ENCODE peak calls at places on chromosomes 6 and 20, in seven cellular contexts. A is IMR-90, W is trophoblast cell, M is neuronal stem cell, J is mesendoderm, L is H9, Z is mesenchymal stem cell. Q is an unnamed sample.

GRCh38 chr6:117449549-117450439 is 24.1 kb upstream of the ROS1 start:
- DNase-seq in A (peak; percentile 83), L (peak; percentile 46), J (peak; percentile 77), Z (peak; percentile 85), W (peak; percentile 84), M (peak; percentile 54), Q (peak; percentile 56)

GRCh38 chr6:12525276-12525675 is 191.3 kb upstream of the PHACTR1 start:
- DNase-seq in Z (no peak), M (no peak), J (no peak), A (no peak), L (no peak), W (peak; percentile 81), Q (no peak)

GRCh38 chr20:8855315-8855714 is 213.6 kb upstream of the PLCB4 start:
- DNase-seq in J (no peak), L (no peak), A (peak; percentile 61), W (peak; percentile 5), Z (no peak), M (no peak), Q (no peak)

GRCh38 chr6:15480546-15480945 is 182.3 kb downstream of the DTNBP1 start:
- DNase-seq in J (no peak), Z (no peak), W (peak; percentile 13), L (no peak), M (no peak), A (no peak), Q (no peak)

GRCh38 chr6:159056003-159056402 is 11.2 kb upstream of the TAGAP start:
- DNase-seq in W (peak; percentile 35), Z (no peak), A (no peak), M (no peak), L (no peak), J (no peak), Q (no peak)

GRCh38 chr6:140744648-140745320 is 1370.3 kb upstream of the CITED2 start:
- DNase-seq in L (no peak), M (no peak), A (peak; percentile 69), J (no peak), W (peak; percentile 19), Z (peak; percentile 32), Q (no peak)

GRCh38 chr6:136956590-136957573 is 34.8 kb downstream of the SLC35D3 start:
- DNase-seq in J (peak; percentile 79), M (peak; percentile 15), A (no peak), W (no peak), Z (peak; percentile 13), L (peak; percentile 83), Q (peak; percentile 65)

GRCh38 chr20:4482378-4482777 is 239.3 kb upstream of the PRND start:
- DNase-seq in W (no peak), A (no peak), J (no peak), M (no peak), Z (no peak), L (no peak), Q (no peak)

GRCh38 chr6:12968839-12969558 is 252.4 kb downstream of the PHACTR1 start:
- DNase-seq in Z (no peak), W (peak; percentile 73), J (no peak), A (no peak), L (no peak), M (no peak), Q (no peak)

GRCh38 chr6:41785689-41786450 is 1.6 kb upstream of the TOMM6 start:
- DNase-seq in L (peak; percentile 55), Z (peak; percentile 40), A (no peak), M (no peak), J (peak; percentile 48), W (no peak), Q (no peak)

GRCh38 chr6:13488015-13488895 is 855 bp upstream of the GFOD1 start:
- DNase-seq in M (no peak), Z (peak; percentile 79), W (peak; percentile 68), A (peak; percentile 40), L (peak; percentile 51), J (peak; percentile 67), Q (no peak)

GRCh38 chr20:32537657-32538525 is 47.2 kb downstream of the NOL4L start:
- DNase-seq in M (no peak), J (peak; percentile 54), A (no peak), W (no peak), L (peak; percentile 57), Z (no peak), Q (no peak)

GRCh38 chr6:148455225-148455624 is 112.6 kb downstream of the SASH1 start:
- DNase-seq in J (no peak), W (no peak), Z (peak; percentile 51), M (no peak), L (no peak), A (peak; percentile 90), Q (no peak)

GRCh38 chr6:33192105-33192646 is at the start of gene COL11A2:
- DNase-seq in Z (no peak), J (no peak), M (no peak), W (no peak), A (no peak), L (no peak), Q (peak; percentile 74)

GRCh38 chr20:29326376-29327070 is 1930.9 kb upstream of the DEFB115 start:
- DNase-seq in M (no peak), J (no peak), A (no peak), Z (no peak), L (no peak), W (no peak), Q (no peak)

GRCh38 chr6:3419624-3420272 is 37.1 kb downstream of the SLC22A23 start:
- DNase-seq in Z (peak; percentile 43), W (peak; percentile 96), M (no peak), A (peak; percentile 76), J (peak; percentile 96), L (no peak), Q (no peak)

GRCh38 chr20:56626367-56627121 is 2.6 kb upstream of the TFAP2C start:
- DNase-seq in W (peak; percentile 79), J (peak; percentile 84), L (peak; percentile 82), A (no peak), Z (peak; percentile 52), M (peak; percentile 71), Q (peak; percentile 83)

GRCh38 chr6:48135352-48136084 is 24.5 kb upstream of the PTCHD4 start:
- DNase-seq in L (no peak), Z (peak; percentile 80), A (peak; percentile 4), J (peak; percentile 58), W (peak; percentile 78), M (no peak), Q (no peak)

GRCh38 chr6:157151029-157151428 is 172.3 kb downstream of the TMEM242 start:
- DNase-seq in M (no peak), J (no peak), Z (no peak), A (no peak), W (peak; percentile 99), L (no peak), Q (no peak)

GRCh38 chr6:27592107-27592480 is 119.2 kb upstream of the ZNF184 start:
- DNase-seq in L (no peak), Z (no peak), W (no peak), M (no peak), A (no peak), J (peak; percentile 67), Q (no peak)

DNA sequence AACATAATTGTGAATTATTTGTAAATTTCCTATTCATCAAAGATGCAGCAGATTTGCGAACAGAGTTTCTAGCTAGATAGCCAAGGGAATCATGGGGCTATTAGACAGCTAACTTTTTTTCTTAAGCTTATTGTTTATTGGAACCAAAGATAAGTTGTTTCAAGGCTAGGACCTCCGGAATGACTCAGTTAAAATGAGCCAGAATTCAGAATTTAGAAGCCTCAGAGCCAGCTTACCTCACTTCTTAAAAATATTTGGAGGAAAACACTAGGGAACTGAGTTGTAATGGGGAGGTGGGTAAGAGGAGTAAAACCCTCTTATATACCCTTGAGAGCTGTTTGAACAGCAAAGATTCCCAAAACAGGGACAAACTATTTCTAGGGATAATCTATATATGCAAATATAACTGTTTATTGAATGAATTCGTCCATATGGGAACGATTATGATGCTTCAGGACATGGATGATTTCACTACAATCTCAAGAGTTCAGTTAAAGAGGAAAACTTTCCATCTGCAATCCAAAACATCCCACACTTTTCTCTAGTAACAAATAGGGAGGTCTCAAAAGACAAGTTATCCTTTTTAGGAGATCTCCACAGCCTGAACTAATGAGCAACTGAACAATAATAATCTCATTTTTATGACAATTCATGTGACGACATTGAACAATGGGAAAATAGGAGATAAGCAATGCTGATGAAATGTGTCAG is 12.6 kb upstream of the CARMIL1 start:
- DNase-seq in J (no peak), L (no peak), W (no peak), Z (no peak), M (no peak), A (no peak), Q (no peak)
- H3K23ac ChIP-seq in J (no peak overlapping the region), L (no peak overlapping the region), W (no peak overlapping the region), Z (no peak overlapping the region), M (no peak overlapping the region), A (no peak overlapping the region), Q (no peak overlapping the region)

DNA sequence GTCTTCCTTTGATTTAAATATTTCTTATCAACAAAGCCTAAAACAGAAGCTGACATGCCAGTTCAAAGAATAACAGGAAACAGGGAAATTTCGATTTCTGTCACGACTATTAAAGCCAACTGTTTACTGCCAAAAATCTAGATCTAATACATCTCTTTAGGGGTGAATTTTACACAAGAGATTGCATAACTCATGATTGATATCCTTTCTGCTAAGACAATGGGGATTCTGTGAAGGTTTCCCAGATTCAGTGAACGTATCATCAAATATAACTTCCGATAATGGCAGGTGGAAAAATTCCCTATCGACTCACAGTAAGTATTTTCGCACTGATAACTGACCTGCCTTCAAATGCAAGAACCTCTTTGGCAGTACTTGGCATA is 42.9 kb downstream of the NHSL1 start:
- DNase-seq in W (no peak), L (no peak), Z (no peak), M (no peak), J (no peak), A (no peak), Q (no peak)
- H3K9ac ChIP-seq in W (no peak overlapping the region), L (no peak overlapping the region), Z (no peak overlapping the region), M (no peak overlapping the region), J (no peak overlapping the region), A (no peak overlapping the region), Q (no peak overlapping the region)

GRCh38 chr6:44659676-44660170 is 272.2 kb downstream of the CDC5L start:
- DNase-seq in Z (no peak), A (no peak), L (no peak), J (no peak), W (no peak), M (no peak), Q (no peak)
- H3K23ac ChIP-seq in Z (no peak overlapping the region), A (no peak overlapping the region), L (no peak overlapping the region), J (no peak overlapping the region), W (no peak overlapping the region), M (no peak overlapping the region), Q (no peak overlapping the region)

DNA sequence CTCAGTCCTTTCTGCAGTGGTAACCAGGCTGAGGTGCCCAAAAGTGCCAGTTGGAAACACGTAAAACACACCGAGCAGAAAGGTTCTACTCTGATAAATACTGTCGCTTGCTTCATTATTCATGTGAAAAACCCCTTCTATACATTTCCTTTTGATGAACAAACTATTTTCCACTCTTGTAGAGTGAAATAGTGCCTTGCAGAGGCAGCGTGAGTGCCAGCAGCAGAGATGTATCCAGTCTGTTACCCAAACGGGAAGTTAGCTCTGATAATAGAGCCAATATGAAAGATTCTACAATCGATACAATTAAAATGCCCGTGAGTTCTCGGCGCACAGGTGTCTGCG is 1.5 kb downstream of the ZBTB46 start:
- DNase-seq in W (no peak), M (no peak), J (no peak), Z (no peak), L (no peak), A (no peak), Q (no peak)
- H3K9ac ChIP-seq in W (no peak overlapping the region), M (no peak overlapping the region), J (peak overlapping the region; percentile 57), Z (peak overlapping the region; percentile 32), L (no peak overlapping the region), A (peak overlapping the region; percentile 48), Q (no peak overlapping the region)

Q was measured in H1.